ENCODE peak calls at places on chromosomes 4 and X, in five cellular contexts. Q is dermis blood vessel endothelial cell; N is PC-9; B is omental fat pad; V is CD8-positive, alpha-beta T cell. G is an unnamed sample.
A peak's percentile ranks its signal among the peaks of the same experiment; 100 is the strongest.

GRCh38 chr4:4775493-4776004 is 83.9 kb upstream of the MSX1 start:
- DNase-seq in B (no peak), Q (no peak), N (no peak), V (no peak), G (no peak)

GRCh38 chr4:31068257-31069075 is 348.3 kb downstream of the PCDH7 start:
- DNase-seq in N (no peak), Q (peak; percentile 25), B (no peak), V (no peak), G (no peak)

GRCh38 chr4:143195581-143195980 is 10.9 kb downstream of the USP38 start:
- DNase-seq in Q (no peak), V (no peak), N (no peak), B (no peak), G (no peak)

GRCh38 chr4:39699676-39700409 is 1.9 kb downstream of the UBE2K start:
- DNase-seq in V (no peak), N (peak; percentile 48), B (no peak), Q (peak; percentile 41), G (no peak)

GRCh38 chrX:3177851-3178250 is 136.6 kb downstream of the ARSF start:
- DNase-seq in Q (no peak), B (no peak), V (no peak), N (no peak), G (no peak)

GRCh38 chr4:109465065-109465464 is 31.4 kb downstream of the SEC24B start:
- DNase-seq in N (no peak), Q (no peak), V (no peak), B (no peak), G (no peak)

GRCh38 chrX:45756562-45756961 is 555.9 kb upstream of the DIPK2B start:
- DNase-seq in B (no peak), V (no peak), Q (peak; percentile 32), N (no peak), G (no peak)

GRCh38 chrX:1330605-1331004 is 6.0 kb upstream of the IL3RA start:
- DNase-seq in V (no peak), Q (no peak), N (no peak), B (no peak), G (no peak)

GRCh38 chr4:133081246-133081645 is 67.8 kb upstream of the PCDH10 start:
- DNase-seq in Q (no peak), V (no peak), N (no peak), B (no peak), G (no peak)

GRCh38 chr4:38990241-38990640 is 42.0 kb downstream of the TMEM156 start:
- DNase-seq in V (no peak), N (no peak), Q (no peak), B (no peak), G (no peak)

GRCh38 chrX:137354851-137355250 is 211.1 kb upstream of the ZIC3 start:
- DNase-seq in N (no peak), Q (no peak), V (no peak), B (no peak), G (no peak)

GRCh38 chr4:113438596-113438995 is 322.9 kb downstream of the CAMK2D start:
- DNase-seq in B (no peak), Q (no peak), V (no peak), N (no peak), G (no peak)

GRCh38 chr4:126591583-126591982 is 1041.2 kb upstream of the INTU start:
- DNase-seq in Q (no peak), B (no peak), V (no peak), N (no peak), G (no peak)

GRCh38 chr4:22515145-22515887 is 550 bp downstream of the ADGRA3 start:
- DNase-seq in N (peak; percentile 49), B (no peak), Q (peak; percentile 70), V (no peak), G (no peak)

GRCh38 chr4:71241467-71242401 is 97.1 kb upstream of the SLC4A4 start:
- DNase-seq in V (no peak), N (no peak), Q (no peak), B (no peak), G (no peak)

GRCh38 chr4:122005064-122005755 is 53.4 kb upstream of the TRPC3 start:
- DNase-seq in N (no peak), Q (no peak), V (no peak), B (no peak), G (no peak)

GRCh38 chr4:138867404-138867803 is 148.2 kb upstream of the NOCT start:
- DNase-seq in N (no peak), B (no peak), V (no peak), Q (no peak), G (no peak)

GRCh38 chr4:150381671-150382427 is 200.1 kb upstream of the MAB21L2 start:
- DNase-seq in N (no peak), Q (no peak), V (no peak), B (no peak), G (no peak)

GRCh38 chr4:100391913-100392312 is 125.9 kb downstream of the EMCN start:
- DNase-seq in N (no peak), B (no peak), Q (no peak), V (no peak), G (no peak)

GRCh38 chr4:52959545-52959944 is 97.4 kb downstream of the RASL11B start:
- DNase-seq in N (no peak), Q (no peak), V (no peak), B (no peak), G (no peak)